ENCODE peak calls at places on chromosomes 12 and 14, in five cellular contexts. M is lower lobe of right lung; K is CD8-positive, alpha-beta T cell; O is transverse colon; W is nephron progenitor cell. T is an unnamed sample.

GRCh38 chr12:98403936-98404335 is 111.5 kb upstream of the TMPO start:
- DNase-seq in O (no peak), K (no peak), W (no peak), M (no peak), T (no peak)

GRCh38 chr12:63150255-63151060 is 543 bp downstream of the AVPR1A start:
- DNase-seq in W (peak), O (no peak), K (no peak), M (peak), T (peak)

GRCh38 chr14:68181395-68182326 is 362.1 kb downstream of the RAD51B start:
- DNase-seq in K (no peak), M (no peak), O (no peak), W (no peak), T (no peak)

GRCh38 chr14:95664546-95664945 is 21.7 kb upstream of the TCL1B start:
- DNase-seq in O (no peak), M (no peak), K (no peak), W (no peak), T (no peak)

GRCh38 chr12:123387508-123388217 is 3.7 kb downstream of the KMT5A start:
- DNase-seq in K (no peak), W (peak), M (no peak), O (no peak), T (no peak)

GRCh38 chr12:42588981-42589464 is 523 bp downstream of the PRICKLE1 start:
- DNase-seq in W (peak), K (no peak), M (no peak), O (peak), T (peak)

GRCh38 chr12:46557539-46558373 is 185.2 kb upstream of the SLC38A2 start:
- DNase-seq in O (no peak), W (no peak), K (no peak), M (no peak), T (no peak)

GRCh38 chr12:51678086-51678724 is 87.2 kb downstream of the SCN8A start:
- DNase-seq in W (peak), M (no peak), K (no peak), O (peak), T (peak)

GRCh38 chr12:83823386-83824045 is 1089.1 kb downstream of the SLC6A15 start:
- DNase-seq in M (no peak), O (peak), K (no peak), W (peak), T (peak)

GRCh38 chr14:59155886-59156285 is 32.6 kb upstream of the DAAM1 start:
- DNase-seq in M (no peak), K (no peak), W (no peak), O (no peak), T (no peak)

GRCh38 chr14:42911642-42912041 is 1305.0 kb downstream of the LRFN5 start:
- DNase-seq in W (no peak), O (no peak), M (no peak), K (no peak), T (no peak)

GRCh38 chr12:54383041-54383609 is 1.4 kb downstream of the ZNF385A start:
- DNase-seq in K (no peak), W (no peak), O (no peak), M (no peak), T (no peak)

GRCh38 chr12:88579572-88579940 is 715 bp downstream of the KITLG start:
- DNase-seq in O (peak), M (peak), K (no peak), W (peak), T (peak)

GRCh38 chr12:26940820-26941219 is 2.5 kb downstream of the FGFR1OP2 start:
- DNase-seq in O (no peak), K (no peak), M (no peak), W (no peak), T (no peak)

GRCh38 chr12:6819069-6820030 is 2.3 kb upstream of the GPR162 start:
- DNase-seq in K (no peak), M (no peak), O (no peak), W (no peak), T (no peak)

GRCh38 chr12:65123435-65124063 is 2.4 kb upstream of the WIF1 start:
- DNase-seq in O (no peak), K (no peak), M (no peak), W (peak), T (no peak)
- TF ChIP-seq CTCF in O (peak), K (peak), M (peak), W (peak), T (peak)

GRCh38 chr14:100681111-100681510 is 45.6 kb upstream of the DLK1 start:
- DNase-seq in M (no peak), K (no peak), W (no peak), O (no peak), T (no peak)

GRCh38 chr14:100679170-100679569 is 47.5 kb upstream of the DLK1 start:
- DNase-seq in K (no peak), M (no peak), O (no peak), W (no peak), T (no peak)

GRCh38 chr14:100680439-100681051 is 46.1 kb upstream of the DLK1 start:
- DNase-seq in M (no peak), O (no peak), K (no peak), W (no peak), T (no peak)

GRCh38 chr14:100677925-100678765 is 48.5 kb upstream of the DLK1 start:
- DNase-seq in W (no peak), M (no peak), O (peak), K (no peak), T (no peak)

DNA sequence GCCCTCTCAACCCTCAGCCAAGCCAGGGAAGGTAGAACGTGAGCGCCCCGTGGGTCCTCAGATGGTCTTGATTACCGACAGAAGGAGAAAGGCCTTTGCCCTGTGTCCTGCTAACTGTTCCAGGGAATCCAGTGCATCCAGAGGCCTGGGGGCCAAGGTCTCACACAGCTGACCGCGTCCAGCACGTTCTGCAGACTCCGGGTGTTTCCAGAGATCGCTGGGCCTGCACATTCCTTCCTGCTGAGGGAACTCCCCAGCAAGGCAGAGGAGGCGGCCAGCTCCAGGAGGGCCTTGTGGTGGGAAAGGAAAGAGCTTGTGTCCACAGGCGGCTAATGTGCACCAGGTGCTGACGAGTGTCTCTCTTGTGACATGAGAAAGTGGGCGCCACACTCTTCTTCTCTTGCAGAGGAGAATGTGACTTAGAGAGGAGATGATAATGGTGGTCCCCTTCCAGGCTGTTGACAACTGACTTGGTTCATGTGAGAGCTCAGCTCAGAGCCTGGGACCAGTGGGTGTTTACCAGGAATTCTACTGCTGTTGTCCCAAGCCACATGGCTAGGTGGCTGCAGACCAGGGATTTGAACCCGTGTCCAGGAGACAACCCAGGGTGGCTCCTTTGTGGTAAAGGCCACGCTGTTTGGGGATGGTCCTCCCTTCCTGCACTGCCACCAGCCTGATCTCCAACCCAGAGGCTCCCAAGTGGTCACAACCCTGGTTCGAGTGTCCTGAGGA is 46.8 kb upstream of the DLK1 start:
- DNase-seq in K (no peak), W (no peak), M (no peak), O (no peak), T (no peak)
- TF ChIP-seq CTCF in K (no peak), W (no peak), M (no peak), O (no peak), T (no peak)

GRCh38 chr14:94584591-94585280 is 3.5 kb downstream of the SERPINA5 start:
- DNase-seq in M (no peak), O (no peak), K (no peak), W (no peak), T (peak)
- TF ChIP-seq CTCF in M (no peak), O (no peak), K (no peak), W (no peak), T (no peak)

GRCh38 chr12:95820096-95820703 is 29.6 kb upstream of the NTN4 start:
- DNase-seq in M (no peak), W (no peak), K (no peak), O (peak), T (peak)
- TF ChIP-seq CTCF in M (peak), W (peak), K (no peak), O (peak), T (peak)

GRCh38 chr14:75002392-75003249 is at the start of gene EIF2B2:
- DNase-seq in W (peak), M (peak), K (peak), O (peak), T (peak)
- TF ChIP-seq CTCF in W (peak), M (no peak), K (no peak), O (no peak), T (peak)

DNA sequence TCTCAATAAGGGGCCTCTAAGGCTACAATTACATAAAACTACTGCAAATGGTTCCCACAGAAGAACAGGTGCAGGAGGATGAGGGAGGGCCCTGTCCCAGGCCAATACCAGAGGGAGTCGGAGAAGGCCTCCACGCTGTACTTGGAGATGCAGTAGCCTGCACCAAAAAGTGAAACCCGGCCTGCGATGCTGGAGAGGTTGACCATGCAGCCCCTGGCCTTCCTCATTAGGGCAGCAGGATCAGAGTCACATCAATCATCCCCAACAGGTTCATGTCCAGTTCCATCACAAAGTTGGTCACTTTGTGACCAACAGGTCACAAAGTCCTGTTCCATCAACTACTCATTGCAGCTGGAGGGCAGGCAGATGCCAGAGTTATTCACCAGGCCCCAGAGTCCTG is 23.0 kb downstream of the ZBTB39 start:
- DNase-seq in W (no peak), O (no peak), M (no peak), K (no peak), T (no peak)
- TF ChIP-seq CTCF in W (no peak), O (no peak), M (no peak), K (no peak), T (no peak)

GRCh38 chr14:61388976-61389576 is 67.7 kb downstream of the PRKCH start:
- DNase-seq in M (no peak), K (no peak), W (no peak), O (no peak), T (no peak)

GRCh38 chr14:61386173-61386772 is 64.9 kb downstream of the PRKCH start:
- DNase-seq in M (no peak), O (no peak), K (no peak), W (no peak), T (no peak)

GRCh38 chr14:61391119-61391518 is 69.7 kb downstream of the PRKCH start:
- DNase-seq in M (no peak), K (no peak), O (no peak), W (no peak), T (no peak)

GRCh38 chr14:61387076-61387475 is 65.7 kb downstream of the PRKCH start:
- DNase-seq in W (no peak), M (no peak), K (no peak), O (no peak), T (no peak)

GRCh38 chr14:61388173-61388975 is 67.0 kb downstream of the PRKCH start:
- DNase-seq in O (no peak), M (no peak), W (no peak), K (no peak), T (no peak)
- TF ChIP-seq CTCF in O (no peak), M (no peak), W (no peak), K (no peak), T (no peak)

GRCh38 chr12:103782399-103782798 is 58.6 kb downstream of the NT5DC3 start:
- DNase-seq in W (no peak), O (no peak), K (no peak), M (no peak), T (no peak)

GRCh38 chr12:103780992-103781391 is 60.0 kb downstream of the NT5DC3 start:
- DNase-seq in K (no peak), M (no peak), O (no peak), W (no peak), T (no peak)

GRCh38 chr12:103785243-103786031 is 55.6 kb downstream of the NT5DC3 start:
- DNase-seq in O (no peak), M (no peak), W (no peak), K (no peak), T (no peak)

GRCh38 chr12:103786201-103786600 is 54.8 kb downstream of the NT5DC3 start:
- DNase-seq in K (no peak), W (no peak), M (no peak), O (no peak), T (no peak)

GRCh38 chr12:103783744-103784664 is 57.0 kb downstream of the NT5DC3 start:
- DNase-seq in O (peak), W (no peak), M (no peak), K (no peak), T (no peak)
- TF ChIP-seq CTCF in O (peak), W (no peak), M (no peak), K (no peak), T (no peak)

DNA sequence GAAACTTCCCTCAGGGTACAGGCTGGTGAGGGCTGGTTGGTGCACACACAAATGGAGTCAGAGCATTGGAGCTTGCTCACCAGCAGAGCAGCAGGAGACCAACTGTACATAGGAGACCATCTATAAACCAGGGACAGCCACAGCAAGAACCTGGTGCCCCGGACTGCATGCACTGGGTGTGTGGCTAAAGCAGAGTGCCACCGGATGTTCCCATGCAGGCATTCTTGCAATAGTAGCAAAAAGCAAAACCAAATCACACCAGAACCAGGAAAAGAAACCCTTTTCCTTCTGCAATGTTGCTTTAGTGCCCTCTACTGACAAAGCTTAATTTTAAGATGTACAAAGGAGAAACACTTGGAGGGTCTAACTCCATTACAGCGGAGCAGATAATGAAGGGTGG is 136.3 kb downstream of the MDGA2 start:
- DNase-seq in M (no peak), O (no peak), K (no peak), W (no peak), T (peak)
- TF ChIP-seq CTCF in M (peak), O (no peak), K (no peak), W (peak), T (no peak)

GRCh38 chr12:109346920-109347319 is 780 bp upstream of the MYO1H start:
- DNase-seq in M (no peak), K (no peak), W (no peak), O (no peak), T (no peak)
- TF ChIP-seq CTCF in M (no peak), K (no peak), W (no peak), O (no peak), T (no peak)